ENCODE peak calls at places on chromosomes 12 and 14, in seven cellular contexts. A, F, R, L, Q, Y and M are unnamed samples.

GRCh38 chr12:100868487-100868886 is 73.9 kb downstream of the ANO4 start:
- DNase-seq in A (no peak), F (no peak), R (no peak), L (no peak), Q (no peak), Y (peak; percentile 80), M (no peak)

GRCh38 chr14:74988131-74988530 is 14.6 kb upstream of the EIF2B2 start:
- DNase-seq in A (no peak), F (no peak), R (no peak), L (no peak), Q (no peak), Y (peak; percentile 61), M (no peak)

GRCh38 chr14:34029921-34030334 is 79.1 kb upstream of the EGLN3 start:
- DNase-seq in A (no peak), F (no peak), R (no peak), L (peak; percentile 90), Q (no peak), Y (peak; percentile 66), M (peak; percentile 42)

GRCh38 chr14:105843444-105844046 is 317.2 kb downstream of the TMEM121 start:
- DNase-seq in A (peak; percentile 5), F (no peak), R (peak; percentile 0), L (no peak), Q (peak; percentile 58), Y (no peak), M (peak; percentile 2)

GRCh38 chr14:101665478-101666078 is 95.9 kb upstream of the PPP2R5C start:
- DNase-seq in A (peak; percentile 22), F (no peak), R (peak; percentile 69), L (no peak), Q (no peak), Y (peak; percentile 43), M (no peak)

GRCh38 chr14:63725786-63726185 is 2.1 kb downstream of the SGPP1 start:
- DNase-seq in A (no peak), F (no peak), R (peak; percentile 45), L (no peak), Q (no peak), Y (no peak), M (no peak)

GRCh38 chr12:101667591-101667990 is 29.8 kb upstream of the CHPT1 start:
- DNase-seq in A (no peak), F (no peak), R (no peak), L (no peak), Q (no peak), Y (no peak), M (no peak)

GRCh38 chr14:77407158-77407557 is 16.2 kb downstream of the NOXRED1 start:
- DNase-seq in A (no peak), F (no peak), R (no peak), L (no peak), Q (no peak), Y (peak; percentile 40), M (no peak)

GRCh38 chr12:123891516-123892179 is 81.0 kb downstream of the CCDC92 start:
- DNase-seq in A (no peak), F (peak; percentile 49), R (no peak), L (peak; percentile 45), Q (no peak), Y (no peak), M (no peak)

GRCh38 chr12:103627189-103627855 is 40.2 kb downstream of the STAB2 start:
- DNase-seq in A (no peak), F (no peak), R (no peak), L (no peak), Q (peak; percentile 66), Y (no peak), M (peak; percentile 68)

GRCh38 chr12:115194448-115194847 is 510.5 kb upstream of the TBX3 start:
- DNase-seq in A (no peak), F (no peak), R (no peak), L (no peak), Q (no peak), Y (no peak), M (no peak)

GRCh38 chr14:54338696-54339317 is 58.0 kb upstream of the CDKN3 start:
- DNase-seq in A (no peak), F (no peak), R (no peak), L (no peak), Q (no peak), Y (peak; percentile 67), M (no peak)

GRCh38 chr12:118582863-118583262 is 206.5 kb downstream of the SUDS3 start:
- DNase-seq in A (no peak), F (no peak), R (no peak), L (no peak), Q (no peak), Y (no peak), M (no peak)

GRCh38 chr12:105920161-105920684 is 218.5 kb downstream of the NUAK1 start:
- DNase-seq in A (no peak), F (no peak), R (no peak), L (no peak), Q (no peak), Y (peak; percentile 66), M (peak; percentile 32)

GRCh38 chr14:77026930-77027537 is 1.5 kb downstream of the IRF2BPL start:
- DNase-seq in A (peak; percentile 59), F (peak; percentile 83), R (peak; percentile 72), L (peak; percentile 79), Q (peak; percentile 73), Y (peak; percentile 56), M (peak; percentile 50)

GRCh38 chr14:75861161-75861621 is 120.6 kb downstream of the TGFB3 start:
- DNase-seq in A (no peak), F (no peak), R (no peak), L (peak; percentile 66), Q (no peak), Y (peak; percentile 74), M (no peak)

GRCh38 chr14:65251213-65251612 is 148.9 kb upstream of the MAX start:
- DNase-seq in A (no peak), F (no peak), R (no peak), L (no peak), Q (no peak), Y (peak; percentile 97), M (no peak)

GRCh38 chr12:65275627-65276026 is 2.9 kb upstream of the MSRB3 start:
- DNase-seq in A (no peak), F (no peak), R (no peak), L (no peak), Q (no peak), Y (no peak), M (no peak)

GRCh38 chr14:105307052-105307727 is 6.4 kb upstream of the BRF1 start:
- DNase-seq in A (no peak), F (no peak), R (no peak), L (no peak), Q (no peak), Y (no peak), M (no peak)

GRCh38 chr14:49194067-49194466 is 392.1 kb downstream of the RPS29 start:
- DNase-seq in A (no peak), F (no peak), R (no peak), L (no peak), Q (peak; percentile 68), Y (no peak), M (no peak)

GRCh38 chr12:119868992-119869391 is 8.1 kb downstream of the CIT start:
- DNase-seq in A (no peak), F (no peak), R (no peak), L (no peak), Q (no peak), Y (peak; percentile 32), M (no peak)

GRCh38 chr14:24365600-24366374 is 2.2 kb upstream of the NFATC4 start:
- DNase-seq in A (peak; percentile 63), F (peak; percentile 95), R (peak; percentile 95), L (peak; percentile 95), Q (peak; percentile 93), Y (peak; percentile 89), M (peak; percentile 82)
- H3K27ac ChIP-seq in A (no peak overlapping the region), F (peak overlapping the region; percentile 64), R (peak overlapping the region; percentile 93), L (peak overlapping the region; percentile 98), Q (peak overlapping the region; percentile 98), Y (peak overlapping the region; percentile 98), M (peak overlapping the region; percentile 95)

DNA sequence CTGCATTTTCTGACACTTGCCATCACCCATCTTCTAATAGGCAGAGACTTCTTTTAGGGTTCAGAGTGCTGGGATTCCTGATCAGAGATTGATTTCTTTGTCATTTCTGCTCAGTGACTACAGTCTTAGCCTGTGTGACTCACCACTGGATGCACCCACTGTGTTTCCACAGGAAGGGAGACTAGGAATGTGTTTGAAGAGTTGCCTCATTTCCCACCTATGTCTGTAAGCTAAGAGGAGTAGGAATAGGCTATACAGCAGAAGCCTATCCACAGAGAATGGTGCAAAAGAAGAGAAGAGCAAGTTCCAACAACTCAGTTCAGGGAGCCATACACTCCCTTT is 60.2 kb upstream of the ACTN1 start:
- DNase-seq in A (no peak), F (no peak), R (no peak), L (no peak), Q (no peak), Y (peak; percentile 92), M (no peak)
- H3K4me1 ChIP-seq in A (peaks cover 5% of the 10 kb centered on the region), F (peaks cover 11% of the 10 kb centered on the region), R (no peaks in the 10 kb centered on the region), L (peaks cover 37% of the 10 kb centered on the region), Q (peaks cover 51% of the 10 kb centered on the region), Y (peaks cover 29% of the 10 kb centered on the region), M (peaks cover 42% of the 10 kb centered on the region)

GRCh38 chr12:76340680-76341435 is 7.4 kb downstream of the BBS10 start:
- DNase-seq in A (no peak), F (no peak), R (peak; percentile 8), L (no peak), Q (no peak), Y (no peak), M (no peak)

GRCh38 chr12:76341436-76342030 is 6.7 kb downstream of the BBS10 start:
- DNase-seq in A (no peak), F (no peak), R (no peak), L (no peak), Q (no peak), Y (peak; percentile 74), M (no peak)

GRCh38 chr12:76332606-76333005 is 15.6 kb downstream of the BBS10 start:
- DNase-seq in A (no peak), F (no peak), R (no peak), L (no peak), Q (no peak), Y (no peak), M (no peak)

GRCh38 chr12:76337583-76337982 is 10.6 kb downstream of the BBS10 start:
- DNase-seq in A (no peak), F (no peak), R (no peak), L (no peak), Q (no peak), Y (peak; percentile 85), M (no peak)
- H3K27ac ChIP-seq in A (no peak overlapping the region), F (no peak overlapping the region), R (no peak overlapping the region), L (no peak overlapping the region), Q (no peak overlapping the region), Y (no peak overlapping the region), M (no peak overlapping the region)

DNA sequence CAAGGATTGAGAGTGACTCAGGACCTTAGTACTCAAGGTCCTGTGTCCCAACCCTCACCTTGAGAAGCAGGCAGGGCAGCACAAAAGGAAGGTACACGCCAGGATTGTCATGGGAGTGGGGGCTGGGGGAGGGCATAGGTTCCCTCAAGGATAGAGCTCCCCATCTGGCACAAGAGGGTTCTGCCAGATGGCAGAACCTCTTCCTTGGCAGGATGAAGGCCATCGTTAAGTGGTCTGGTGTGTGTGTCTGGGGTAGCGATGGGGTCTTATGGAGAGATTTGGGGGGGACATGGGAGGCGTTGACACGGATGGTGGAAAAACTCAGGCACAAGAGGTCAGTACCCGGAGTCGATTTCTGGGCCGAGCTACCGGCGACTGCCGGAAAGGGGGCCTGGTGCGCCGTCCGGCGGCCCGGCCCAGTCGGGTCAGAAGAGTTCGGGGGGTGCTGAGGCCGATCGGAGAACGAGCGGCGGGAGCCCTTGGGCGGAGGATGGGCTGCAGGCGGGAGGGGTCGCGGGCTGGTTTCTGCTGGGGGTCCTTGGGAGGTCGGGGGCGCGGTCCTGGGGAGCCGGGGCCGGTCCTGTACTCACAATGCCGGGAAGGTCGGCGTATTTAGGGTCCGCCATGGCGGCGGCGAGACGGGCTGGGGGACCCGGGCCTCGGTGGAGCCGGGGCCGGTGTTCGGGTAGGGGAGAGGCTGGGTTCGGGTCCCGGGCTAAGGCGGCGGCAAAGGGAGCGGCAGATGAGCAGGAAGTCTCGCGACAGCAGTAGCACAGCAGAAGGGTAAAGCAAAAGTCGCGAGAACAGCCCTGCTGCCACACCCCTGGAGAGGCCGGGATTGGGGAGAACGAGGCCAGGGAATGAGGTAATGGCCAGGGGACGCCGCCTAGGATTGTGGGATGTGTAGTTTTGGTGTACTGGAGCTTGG is at the start of gene DCTN2:
- DNase-seq in A (peak; percentile 88), F (peak; percentile 97), R (peak; percentile 97), L (peak; percentile 99), Q (peak; percentile 98), Y (peak; percentile 94), M (peak; percentile 98)
- H3K4me1 ChIP-seq in A (peaks cover 27% of the 10 kb centered on the region), F (no peaks in the 10 kb centered on the region), R (peaks cover 23% of the 10 kb centered on the region), L (peaks cover 41% of the 10 kb centered on the region), Q (peaks cover 27% of the 10 kb centered on the region), Y (peaks cover 7% of the 10 kb centered on the region), M (peaks cover 13% of the 10 kb centered on the region)